ENCODE peak calls at places on chromosome 9, in five cellular contexts. M is transverse colon; N is CD8-positive, alpha-beta memory T cell; S is endodermal cell; C is ovary. R is an unnamed sample. For H3K4me1, the result is how much of the 10 kb centered on the place peaks cover.

GRCh38 chr9:138080979-138081378 is 203.4 kb downstream of the CACNA1B start:
- DNase-seq in M (no peak), S (no peak), N (no peak), C (no peak), R (no peak)

GRCh38 chr9:87853843-87854242 is 28.8 kb upstream of the SPATA31E1 start:
- DNase-seq in N (no peak), M (no peak), S (peak), C (no peak), R (no peak)

GRCh38 chr9:34254966-34255825 is 73.9 kb downstream of the KIF24 start:
- DNase-seq in S (no peak), M (no peak), C (no peak), N (no peak), R (no peak)

GRCh38 chr9:27468450-27469110 is 55.5 kb upstream of the IFNK start:
- DNase-seq in S (no peak), M (no peak), C (peak), N (no peak), R (no peak)

GRCh38 chr9:134228649-134229048 is 64.3 kb upstream of the RNU6ATAC start:
- DNase-seq in S (no peak), N (no peak), C (peak), M (no peak), R (no peak)

GRCh38 chr9:25677301-25678146 is 720 bp downstream of the TUSC1 start:
- DNase-seq in C (peak), N (no peak), S (peak), M (peak), R (peak)

GRCh38 chr9:131274674-131275331 is 1.5 kb downstream of the FAM78A start:
- DNase-seq in C (no peak), M (peak), S (no peak), N (no peak), R (peak)

GRCh38 chr9:114370985-114371335 is 16.8 kb downstream of the AKNA start:
- DNase-seq in N (no peak), M (no peak), S (peak), C (no peak), R (no peak)

GRCh38 chr9:27537027-27537435 is 7.4 kb upstream of the MOB3B start:
- DNase-seq in C (no peak), N (no peak), S (no peak), M (no peak), R (no peak)

GRCh38 chr9:130268521-130269131 is 3.1 kb downstream of the HMCN2 start:
- DNase-seq in N (no peak), S (peak), M (no peak), C (no peak), R (no peak)

GRCh38 chr9:126275386-126276001 is 51.1 kb upstream of the MVB12B start:
- DNase-seq in N (no peak), M (no peak), S (peak), C (no peak), R (no peak)

GRCh38 chr9:93606187-93606586 is 29.8 kb downstream of the PHF2 start:
- DNase-seq in N (no peak), M (no peak), S (no peak), C (no peak), R (no peak)

GRCh38 chr9:128819716-128820664 is 1.7 kb downstream of the ENDOG start:
- DNase-seq in N (no peak), S (no peak), M (peak), C (peak), R (no peak)

GRCh38 chr9:85978496-85978895 is 37.5 kb downstream of the NAA35 start:
- DNase-seq in M (no peak), N (no peak), C (no peak), S (no peak), R (no peak)

GRCh38 chr9:123609844-123610243 is 253.8 kb downstream of the CRB2 start:
- DNase-seq in C (no peak), S (no peak), N (no peak), M (no peak), R (no peak)

GRCh38 chr9:19940808-19941207 is 152.0 kb upstream of the SLC24A2 start:
- DNase-seq in C (no peak), S (no peak), M (no peak), N (no peak), R (no peak)

GRCh38 chr9:2271426-2271825 is 256.3 kb downstream of the SMARCA2 start:
- DNase-seq in N (no peak), S (peak), C (peak), M (peak), R (peak)

GRCh38 chr9:2125909-2126308 is 110.8 kb downstream of the SMARCA2 start:
- DNase-seq in N (no peak), M (no peak), S (no peak), C (no peak), R (no peak)

GRCh38 chr9:136570191-136570845 is 24.5 kb upstream of the NOTCH1 start:
- DNase-seq in C (no peak), S (no peak), M (no peak), N (no peak), R (no peak)

GRCh38 chr9:136570916-136571315 is 25.1 kb upstream of the NOTCH1 start:
- DNase-seq in N (no peak), C (peak), M (no peak), S (no peak), R (no peak)

GRCh38 chr9:136572003-136572595 is 26.3 kb upstream of the NOTCH1 start:
- DNase-seq in S (peak), N (no peak), M (no peak), C (no peak), R (no peak)

GRCh38 chr9:136571525-136571924 is 25.7 kb upstream of the NOTCH1 start:
- DNase-seq in C (peak), N (no peak), S (peak), M (no peak), R (no peak)

GRCh38 chr9:136572596-136573313 is 26.9 kb upstream of the NOTCH1 start:
- DNase-seq in N (no peak), S (no peak), C (no peak), M (no peak), R (no peak)
- H3K4me1 ChIP-seq in N (under half), S (under half), C (under half), M (under half), R (under half)

GRCh38 chr9:4684820-4685219 is 5.5 kb downstream of the CDC37L1 start:
- DNase-seq in N (no peak), M (no peak), S (no peak), C (no peak), R (no peak)

GRCh38 chr9:4689013-4689412 is 9.6 kb downstream of the CDC37L1 start:
- DNase-seq in N (no peak), C (no peak), M (no peak), S (no peak), R (no peak)

GRCh38 chr9:4689687-4690104 is 10.3 kb downstream of the CDC37L1 start:
- DNase-seq in S (no peak), C (no peak), M (no peak), N (no peak), R (no peak)

GRCh38 chr9:4686584-4686983 is 7.2 kb downstream of the CDC37L1 start:
- DNase-seq in S (no peak), C (no peak), M (no peak), N (no peak), R (no peak)

GRCh38 chr9:4686112-4686511 is 6.7 kb downstream of the CDC37L1 start:
- DNase-seq in M (no peak), C (no peak), N (no peak), S (no peak), R (no peak)
- H3K4me1 ChIP-seq in M (under half), C (under half), N (under half), S (under half), R (under half)

GRCh38 chr9:79610019-79610760 is 38.4 kb downstream of the TLE4 start:
- DNase-seq in C (no peak), S (no peak), N (no peak), M (no peak), R (no peak)
- H3K4me1 ChIP-seq in C (under half), S (under half), N (under half), M (under half), R (under half)

GRCh38 chr9:788777-789176 is 52.7 kb upstream of the DMRT1 start:
- DNase-seq in C (no peak), S (no peak), M (no peak), N (no peak), R (no peak)
- H3K4me1 ChIP-seq in C (under half), S (under half), M (under half), N (under half), R (under half)

DNA sequence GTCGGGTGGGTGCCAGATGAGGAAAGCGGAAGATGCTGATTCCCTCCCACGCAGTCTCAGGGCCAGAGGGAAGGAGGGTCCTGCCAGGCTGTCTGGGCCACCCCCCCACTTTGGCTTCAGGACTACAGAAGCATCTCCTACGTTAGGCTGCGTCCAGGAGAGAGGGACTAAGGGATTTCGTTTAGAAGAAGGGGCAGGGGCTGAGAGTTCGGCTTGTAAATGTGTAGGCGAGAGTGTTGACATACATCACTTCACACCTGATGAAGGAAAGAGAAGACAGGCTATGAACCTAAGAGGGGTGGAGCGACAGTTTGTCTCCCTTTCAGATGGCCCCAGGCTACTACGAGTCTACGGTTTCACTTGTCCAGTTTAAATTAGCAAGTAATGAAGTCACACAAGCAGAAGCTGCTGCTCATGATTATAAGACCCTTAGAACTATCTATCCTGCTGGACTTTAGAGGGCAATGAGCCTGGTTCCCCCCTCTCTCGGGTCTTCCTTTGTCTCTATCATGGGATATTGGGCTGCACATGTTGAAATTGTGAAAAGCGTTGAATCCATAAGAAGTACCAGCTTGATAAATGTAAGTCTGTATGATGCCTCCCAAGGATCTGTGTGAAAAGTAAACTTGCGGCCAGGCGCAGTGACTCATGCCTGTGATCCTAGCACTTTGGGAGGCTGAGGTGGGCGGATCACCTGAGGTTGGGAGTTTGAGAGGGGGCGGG is 193.0 kb downstream of the AOPEP start:
- DNase-seq in N (no peak), C (peak), S (peak), M (no peak), R (no peak)
- H3K4me1 ChIP-seq in N (under half), C (under half), S (under half), M (under half), R (under half)

DNA sequence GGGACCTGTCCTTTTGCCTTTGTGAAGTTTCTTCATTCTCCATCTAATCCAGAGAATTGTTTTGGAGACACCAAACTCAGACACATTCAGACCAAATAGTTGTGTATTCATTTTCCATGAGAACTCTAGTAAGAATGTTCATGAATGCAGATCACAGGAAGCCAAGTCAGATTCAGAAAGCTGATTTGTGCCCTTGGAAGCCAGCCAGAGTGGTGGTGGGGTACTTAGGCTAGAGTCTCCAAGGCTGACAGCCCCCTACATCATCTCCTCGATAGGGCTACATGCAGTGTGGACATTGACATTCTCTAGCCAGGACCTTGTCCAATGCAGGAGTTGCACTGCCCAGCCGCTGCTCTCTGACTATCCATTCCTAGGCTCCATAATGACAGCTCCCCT is 137.6 kb downstream of the UGCG start:
- DNase-seq in C (no peak), M (no peak), S (no peak), N (no peak), R (no peak)
- H3K4me1 ChIP-seq in C (under half), M (under half), S (under half), N (under half), R (under half)

GRCh38 chr9:106862946-106863740 is at the start of gene ZNF462:
- DNase-seq in S (peak), N (no peak), C (peak), M (peak), R (peak)

GRCh38 chr9:106859957-106860715 is 2.8 kb upstream of the ZNF462 start:
- DNase-seq in M (peak), N (no peak), S (peak), C (peak), R (peak)

GRCh38 chr9:106861585-106862114 is 1.3 kb upstream of the ZNF462 start:
- DNase-seq in C (no peak), S (peak), N (no peak), M (no peak), R (no peak)

GRCh38 chr9:106860731-106861584 is 2.0 kb upstream of the ZNF462 start:
- DNase-seq in N (no peak), M (peak), C (peak), S (peak), R (peak)

GRCh38 chr9:106862115-106862945 is 636 bp upstream of the ZNF462 start:
- DNase-seq in S (peak), M (peak), N (no peak), C (peak), R (peak)
- H3K4me1 ChIP-seq in S (under half), M (under half), N (under half), C (under half), R (under half)

DNA sequence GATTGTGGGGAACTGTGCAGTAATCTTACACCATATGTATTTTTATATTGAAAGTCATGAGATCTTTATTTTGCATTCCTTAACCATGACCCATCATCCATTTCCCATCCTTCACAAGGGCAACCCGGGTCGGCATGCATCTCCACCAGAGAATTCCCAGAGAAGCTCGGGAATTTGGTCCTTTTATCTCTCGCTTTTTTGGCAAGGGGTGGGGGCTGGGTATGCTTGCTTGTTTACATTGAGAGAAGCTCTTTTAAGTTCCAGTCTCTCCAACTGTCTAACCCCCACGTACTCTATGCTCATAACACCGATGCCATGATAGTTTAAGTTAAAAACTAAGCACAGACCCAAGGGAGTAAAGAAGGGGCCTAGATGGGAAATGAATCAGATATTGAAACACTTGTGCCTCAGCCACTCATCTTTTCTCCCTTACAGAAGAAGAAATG is 109.9 kb upstream of the NFIB start:
- DNase-seq in C (no peak), M (no peak), S (peak), N (no peak), R (no peak)
- H3K4me1 ChIP-seq in C (under half), M (under half), S (under half), N (under half), R (under half)

R was measured in mucosa of descending colon.